ENCODE peak calls at places on chromosomes 4 and X, in four cellular contexts. One of them, this sample, is unnamed. For H3K4me1, the result is how much of the 10 kb centered on the place peaks cover.

GRCh38 chr4:171812377-171813194 is 618 bp upstream of the GALNTL6 start:
- DNase-seq in HCT116: no peak
- DNase-seq in GM23248: no peak
- DNase-seq in neural progenitor cell: peak
- DNase-seq in this sample: no peak

GRCh38 chr4:86493460-86493859 is 100.7 kb upstream of the PTPN13 start:
- DNase-seq in HCT116: no peak
- DNase-seq in GM23248: peak
- DNase-seq in neural progenitor cell: no peak
- DNase-seq in this sample: peak

GRCh38 chr4:55612341-55612740 is 20.3 kb upstream of the PDCL2 start:
- DNase-seq in HCT116: no peak
- DNase-seq in GM23248: no peak
- DNase-seq in neural progenitor cell: no peak
- DNase-seq in this sample: no peak

GRCh38 chr4:124337874-124338273 is 374.7 kb downstream of the ANKRD50 start:
- DNase-seq in HCT116: no peak
- DNase-seq in GM23248: no peak
- DNase-seq in neural progenitor cell: no peak
- DNase-seq in this sample: peak

GRCh38 chr4:89306486-89307184 is 965 bp downstream of the GPRIN3 start:
- DNase-seq in HCT116: no peak
- DNase-seq in GM23248: no peak
- DNase-seq in neural progenitor cell: no peak
- DNase-seq in this sample: no peak

GRCh38 chr4:75490155-75490554 is 24.0 kb downstream of the RCHY1 start:
- DNase-seq in HCT116: no peak
- DNase-seq in GM23248: peak
- DNase-seq in neural progenitor cell: peak
- DNase-seq in this sample: peak

GRCh38 chrX:45517090-45517973 is 316.7 kb upstream of the DIPK2B start:
- DNase-seq in HCT116: peak
- DNase-seq in GM23248: peak
- DNase-seq in neural progenitor cell: no peak
- DNase-seq in this sample: peak

GRCh38 chr4:105624530-105624929 is 72.1 kb downstream of the ARHGEF38 start:
- DNase-seq in HCT116: no peak
- DNase-seq in GM23248: peak
- DNase-seq in neural progenitor cell: no peak
- DNase-seq in this sample: peak

GRCh38 chrX:39726810-39727209 is 370.9 kb downstream of the BCOR start:
- DNase-seq in HCT116: no peak
- DNase-seq in GM23248: peak
- DNase-seq in neural progenitor cell: no peak
- DNase-seq in this sample: peak

GRCh38 chr4:108683479-108683878 is 33.1 kb downstream of the OSTC start:
- DNase-seq in HCT116: peak
- DNase-seq in GM23248: peak
- DNase-seq in neural progenitor cell: peak
- DNase-seq in this sample: peak

GRCh38 chr4:123406862-123407261 is 10.3 kb downstream of the SPRY1 start:
- DNase-seq in HCT116: no peak
- DNase-seq in GM23248: no peak
- DNase-seq in neural progenitor cell: no peak
- DNase-seq in this sample: no peak

GRCh38 chr4:89284828-89285227 is 22.8 kb downstream of the GPRIN3 start:
- DNase-seq in HCT116: no peak
- DNase-seq in GM23248: peak
- DNase-seq in neural progenitor cell: no peak
- DNase-seq in this sample: no peak

GRCh38 chrX:34956915-34957314 is 14.3 kb downstream of the FAM47B start:
- DNase-seq in HCT116: no peak
- DNase-seq in GM23248: peak
- DNase-seq in neural progenitor cell: no peak
- DNase-seq in this sample: peak

GRCh38 chrX:136251042-136251991 is at the start of gene MAP7D3:
- DNase-seq in HCT116: peak
- DNase-seq in GM23248: peak
- DNase-seq in neural progenitor cell: peak
- DNase-seq in this sample: peak

GRCh38 chr4:155900402-155900801 is 3.1 kb upstream of the TDO2 start:
- DNase-seq in HCT116: no peak
- DNase-seq in GM23248: peak
- DNase-seq in neural progenitor cell: no peak
- DNase-seq in this sample: peak

GRCh38 chr4:105594094-105595010 is 41.9 kb downstream of the ARHGEF38 start:
- DNase-seq in HCT116: no peak
- DNase-seq in GM23248: no peak
- DNase-seq in neural progenitor cell: no peak
- DNase-seq in this sample: no peak

GRCh38 chr4:84530449-84530848 is 31.4 kb upstream of the NKX6-1 start:
- DNase-seq in HCT116: no peak
- DNase-seq in GM23248: peak
- DNase-seq in neural progenitor cell: no peak
- DNase-seq in this sample: peak

GRCh38 chrX:77389891-77390290 is 57.3 kb upstream of the FGF16 start:
- DNase-seq in HCT116: no peak
- DNase-seq in GM23248: no peak
- DNase-seq in neural progenitor cell: no peak
- DNase-seq in this sample: no peak

GRCh38 chrX:101958139-101958538 is 26.3 kb upstream of the ZMAT1 start:
- DNase-seq in HCT116: no peak
- DNase-seq in GM23248: peak
- DNase-seq in neural progenitor cell: no peak
- DNase-seq in this sample: no peak

GRCh38 chrX:31658360-31658759 is 586.5 kb upstream of the FTHL17 start:
- DNase-seq in HCT116: no peak
- DNase-seq in GM23248: peak
- DNase-seq in neural progenitor cell: no peak
- DNase-seq in this sample: peak

GRCh38 chrX:152600853-152601635 is 36.7 kb upstream of the GABRQ start:
- DNase-seq in HCT116: no peak
- DNase-seq in GM23248: no peak
- DNase-seq in neural progenitor cell: peak
- DNase-seq in this sample: no peak

GRCh38 chr4:185839770-185840169 is 27.8 kb upstream of the SORBS2 start:
- DNase-seq in HCT116: no peak
- DNase-seq in GM23248: peak
- DNase-seq in neural progenitor cell: peak
- DNase-seq in this sample: peak

GRCh38 chr4:8297691-8298485 is 28.3 kb downstream of the HTRA3 start:
- DNase-seq in HCT116: no peak
- DNase-seq in GM23248: no peak
- DNase-seq in neural progenitor cell: no peak
- DNase-seq in this sample: no peak

GRCh38 chr4:111943796-111944203 is 201.5 kb upstream of the FAM241A start:
- DNase-seq in HCT116: peak
- DNase-seq in GM23248: peak
- DNase-seq in neural progenitor cell: peak
- DNase-seq in this sample: peak

GRCh38 chr4:76830612-76831474 is 67.1 kb downstream of the SOWAHB start:
- DNase-seq in HCT116: peak
- DNase-seq in GM23248: peak
- DNase-seq in neural progenitor cell: peak
- DNase-seq in this sample: peak

GRCh38 chr4:75289843-75290616 is 224.2 kb downstream of the RCHY1 start:
- DNase-seq in HCT116: peak
- DNase-seq in GM23248: peak
- DNase-seq in neural progenitor cell: peak
- DNase-seq in this sample: peak

GRCh38 chrX:41499195-41499594 is 52.1 kb downstream of the NYX start:
- DNase-seq in HCT116: no peak
- DNase-seq in GM23248: no peak
- DNase-seq in neural progenitor cell: no peak
- DNase-seq in this sample: no peak

GRCh38 chr4:118087366-118087765 is 53.1 kb downstream of the NDST3 start:
- DNase-seq in HCT116: no peak
- DNase-seq in GM23248: no peak
- DNase-seq in neural progenitor cell: no peak
- DNase-seq in this sample: no peak

GRCh38 chr4:107017681-107018321 is 18.3 kb downstream of the DKK2 start:
- DNase-seq in HCT116: no peak
- DNase-seq in GM23248: peak
- DNase-seq in neural progenitor cell: no peak
- DNase-seq in this sample: no peak

GRCh38 chrX:724256-724655 is 93.7 kb downstream of the SHOX start:
- DNase-seq in HCT116: no peak
- DNase-seq in GM23248: peak
- DNase-seq in neural progenitor cell: no peak
- DNase-seq in this sample: no peak

GRCh38 chr4:2887343-2887742 is 43.7 kb downstream of the ADD1 start:
- DNase-seq in HCT116: no peak
- DNase-seq in GM23248: no peak
- DNase-seq in neural progenitor cell: no peak
- DNase-seq in this sample: no peak

GRCh38 chrX:2351321-2351720 is 149.5 kb downstream of the DHRSX start:
- DNase-seq in HCT116: no peak
- DNase-seq in GM23248: peak
- DNase-seq in neural progenitor cell: no peak
- DNase-seq in this sample: peak

GRCh38 chr4:80202784-80203553 is 5.7 kb downstream of the PRDM8 start:
- DNase-seq in HCT116: no peak
- DNase-seq in GM23248: peak
- DNase-seq in neural progenitor cell: peak
- DNase-seq in this sample: peak

GRCh38 chr4:80199004-80199579 is 1.8 kb downstream of the PRDM8 start:
- DNase-seq in HCT116: no peak
- DNase-seq in GM23248: no peak
- DNase-seq in neural progenitor cell: no peak
- DNase-seq in this sample: no peak

GRCh38 chr4:80202190-80202711 is 4.9 kb downstream of the PRDM8 start:
- DNase-seq in HCT116: no peak
- DNase-seq in GM23248: peak
- DNase-seq in neural progenitor cell: peak
- DNase-seq in this sample: peak

GRCh38 chr4:80199947-80200346 is 2.6 kb downstream of the PRDM8 start:
- DNase-seq in HCT116: no peak
- DNase-seq in GM23248: no peak
- DNase-seq in neural progenitor cell: no peak
- DNase-seq in this sample: no peak

GRCh38 chr4:80201326-80202151 is 4.2 kb downstream of the PRDM8 start:
- DNase-seq in HCT116: no peak
- DNase-seq in GM23248: peak
- DNase-seq in neural progenitor cell: peak
- DNase-seq in this sample: peak
- TF ChIP-seq EZH2 in HCT116: no peak
- TF ChIP-seq EZH2 in GM23248: no peak
- TF ChIP-seq EZH2 in neural progenitor cell: peak
- TF ChIP-seq EZH2 in this sample: no peak

DNA sequence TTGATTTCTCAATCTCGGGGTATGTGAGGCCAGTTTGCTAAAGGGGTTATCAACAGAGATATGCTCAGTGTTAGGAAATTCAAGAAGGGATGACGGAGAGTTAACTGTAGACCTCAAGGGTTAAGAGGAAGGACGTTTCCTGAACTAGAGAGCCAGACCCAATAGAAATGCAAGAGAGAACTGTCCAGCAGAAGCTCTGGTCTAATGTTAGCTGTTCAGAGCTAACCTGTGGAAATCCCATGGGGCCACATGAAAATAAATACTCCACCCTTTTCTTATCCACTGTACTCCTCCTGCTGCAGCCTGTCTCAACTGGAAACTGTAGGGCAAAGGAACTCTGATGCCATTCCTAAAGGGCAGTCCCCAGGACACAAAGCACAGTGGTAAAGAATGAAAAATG is 274.3 kb downstream of the DMD start:
- DNase-seq in HCT116: no peak
- DNase-seq in GM23248: no peak
- DNase-seq in neural progenitor cell: no peak
- DNase-seq in this sample: no peak
- H2AFZ ChIP-seq in HCT116: no peak
- H2AFZ ChIP-seq in GM23248: no peak
- H2AFZ ChIP-seq in neural progenitor cell: no peak
- H2AFZ ChIP-seq in this sample: no peak

GRCh38 chr4:15652191-15652590 is 3.0 kb downstream of the FBXL5 start:
- DNase-seq in HCT116: no peak
- DNase-seq in GM23248: peak
- DNase-seq in neural progenitor cell: no peak
- DNase-seq in this sample: peak
- H3K4me1 ChIP-seq in HCT116: under half
- H3K4me1 ChIP-seq in GM23248: under half
- H3K4me1 ChIP-seq in neural progenitor cell: under half
- H3K4me1 ChIP-seq in this sample: under half

DNA sequence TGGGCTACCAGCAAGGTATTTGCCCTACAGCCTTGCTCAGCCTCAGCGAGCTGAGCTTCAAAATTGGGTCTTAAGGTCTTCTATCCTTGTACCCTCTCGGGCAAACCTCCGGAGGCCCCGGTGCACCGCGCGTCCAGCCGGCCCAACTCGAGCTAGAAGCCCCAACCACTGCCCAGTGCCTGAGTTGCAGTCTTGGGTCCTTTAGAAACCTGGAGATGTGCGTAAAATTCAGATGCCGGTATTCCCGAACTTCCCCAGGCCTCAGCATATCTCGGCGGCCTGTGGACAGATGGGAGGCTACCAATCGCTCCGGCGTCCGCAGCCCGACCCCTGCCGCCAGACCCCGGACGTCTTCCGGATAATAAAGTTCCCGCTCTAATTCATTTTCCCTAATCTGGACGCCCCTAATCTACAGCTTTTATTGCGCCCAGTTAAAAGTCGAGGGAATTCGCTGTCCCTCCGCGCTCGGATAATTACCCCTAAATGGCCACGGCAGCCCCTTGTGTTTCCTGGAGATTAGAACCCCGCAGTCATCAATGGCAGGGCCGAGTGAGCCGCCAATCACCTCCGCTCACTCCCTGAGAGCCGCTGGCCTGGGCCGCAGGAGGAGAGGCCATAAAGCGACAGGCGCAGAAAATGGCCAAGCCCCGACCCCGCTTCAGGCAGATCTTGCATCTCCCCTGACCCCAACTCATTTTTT is 1.5 kb upstream of the MSX1 start:
- DNase-seq in HCT116: no peak
- DNase-seq in GM23248: no peak
- DNase-seq in neural progenitor cell: peak
- DNase-seq in this sample: no peak
- TF ChIP-seq EZH2 in HCT116: no peak
- TF ChIP-seq EZH2 in GM23248: no peak
- TF ChIP-seq EZH2 in neural progenitor cell: peak
- TF ChIP-seq EZH2 in this sample: peak

GRCh38 chrX:44343412-44343942 is at the start of gene EFHC2:
- DNase-seq in HCT116: no peak
- DNase-seq in GM23248: peak
- DNase-seq in neural progenitor cell: peak
- DNase-seq in this sample: peak

GRCh38 chrX:44338361-44338760 is 5.1 kb downstream of the EFHC2 start:
- DNase-seq in HCT116: no peak
- DNase-seq in GM23248: no peak
- DNase-seq in neural progenitor cell: no peak
- DNase-seq in this sample: no peak

GRCh38 chrX:44342866-44343265 is 606 bp downstream of the EFHC2 start:
- DNase-seq in HCT116: no peak
- DNase-seq in GM23248: no peak
- DNase-seq in neural progenitor cell: no peak
- DNase-seq in this sample: no peak

GRCh38 chrX:44344687-44345086 is 1.2 kb upstream of the EFHC2 start:
- DNase-seq in HCT116: no peak
- DNase-seq in GM23248: no peak
- DNase-seq in neural progenitor cell: no peak
- DNase-seq in this sample: no peak

GRCh38 chrX:44344194-44344593 is 722 bp upstream of the EFHC2 start:
- DNase-seq in HCT116: no peak
- DNase-seq in GM23248: no peak
- DNase-seq in neural progenitor cell: no peak
- DNase-seq in this sample: no peak
- H2AFZ ChIP-seq in HCT116: no peak
- H2AFZ ChIP-seq in GM23248: peak
- H2AFZ ChIP-seq in neural progenitor cell: no peak
- H2AFZ ChIP-seq in this sample: no peak

This sample was measured in fibroblast of lung.